ENCODE peak calls at places on chromosomes 4 and X, in five cellular contexts. G, B, V, N and K are unnamed samples.

GRCh38 chr4:20062054-20062453 is 189.7 kb upstream of the SLIT2 start:
- DNase-seq in G (no peak), B (no peak), V (no peak), N (no peak), K (no peak)

GRCh38 chr4:8917868-8918783 is 46.5 kb upstream of the HMX1 start:
- DNase-seq in G (peak; percentile 40), B (peak; percentile 2), V (peak; percentile 62), N (peak; percentile 56), K (peak; percentile 65)

GRCh38 chr4:183335369-183335940 is 13.2 kb upstream of the CLDN24 start:
- DNase-seq in G (peak; percentile 88), B (no peak), V (no peak), N (no peak), K (no peak)

GRCh38 chr4:54498661-54499111 is 159.1 kb upstream of the KIT start:
- DNase-seq in G (peak; percentile 93), B (no peak), V (no peak), N (no peak), K (no peak)

GRCh38 chrX:43703211-43703791 is 47.2 kb downstream of the MAOA start:
- DNase-seq in G (peak; percentile 93), B (no peak), V (no peak), N (no peak), K (no peak)

GRCh38 chr4:84503495-84504437 is 4.7 kb upstream of the NKX6-1 start:
- DNase-seq in G (peak; percentile 62), B (peak; percentile 78), V (no peak), N (no peak), K (no peak)

GRCh38 chr4:7941111-7942018 is 1.7 kb upstream of the AFAP1 start:
- DNase-seq in G (peak; percentile 80), B (no peak), V (no peak), N (no peak), K (no peak)

GRCh38 chr4:1416051-1416947 is 10.1 kb upstream of the NKX1-1 start:
- DNase-seq in G (no peak), B (no peak), V (no peak), N (no peak), K (peak; percentile 23)

GRCh38 chr4:121155893-121156292 is 8.2 kb downstream of the TNIP3 start:
- DNase-seq in G (peak; percentile 68), B (no peak), V (no peak), N (no peak), K (no peak)

GRCh38 chrX:102712967-102713677 is 874 bp downstream of the GPRASP2 start:
- DNase-seq in G (peak; percentile 47), B (peak; percentile 57), V (no peak), N (peak; percentile 10), K (peak; percentile 50)

GRCh38 chr4:61079976-61080375 is 120.2 kb upstream of the ADGRL3 start:
- DNase-seq in G (no peak), B (no peak), V (no peak), N (no peak), K (no peak)

GRCh38 chrX:130118396-130118795 is 8.1 kb upstream of the ELF4 start:
- DNase-seq in G (peak; percentile 91), B (no peak), V (no peak), N (no peak), K (no peak)

GRCh38 chr4:155249036-155249566 is 40.7 kb downstream of the NPY2R start:
- DNase-seq in G (no peak), B (no peak), V (no peak), N (no peak), K (no peak)

GRCh38 chr4:95644417-95644816 is 95.6 kb upstream of the UNC5C start:
- DNase-seq in G (no peak), B (no peak), V (no peak), N (no peak), K (no peak)

GRCh38 chr4:91302120-91302519 is 1001.6 kb upstream of the GRID2 start:
- DNase-seq in G (no peak), B (no peak), V (no peak), N (no peak), K (no peak)

GRCh38 chr4:155745984-155746383 is 12.8 kb upstream of the GUCY1B1 start:
- DNase-seq in G (peak; percentile 29), B (no peak), V (no peak), N (no peak), K (no peak)

GRCh38 chr4:113645771-113646455 is 115.6 kb downstream of the CAMK2D start:
- DNase-seq in G (peak; percentile 87), B (no peak), V (peak; percentile 46), N (no peak), K (no peak)

GRCh38 chrX:37867509-37868153 is 20.3 kb upstream of the DYNLT3 start:
- DNase-seq in G (no peak), B (no peak), V (no peak), N (no peak), K (no peak)

GRCh38 chrX:130994671-130995070 is 63.5 kb upstream of the ARHGAP36 start:
- DNase-seq in G (peak; percentile 33), B (no peak), V (no peak), N (no peak), K (no peak)

GRCh38 chrX:53526999-53527398 is 92.8 kb upstream of the HSD17B10 start:
- DNase-seq in G (no peak), B (no peak), V (no peak), N (no peak), K (no peak)

GRCh38 chrX:48753708-48754107 is 7.8 kb upstream of the GLOD5 start:
- DNase-seq in G (no peak), B (no peak), V (no peak), N (no peak), K (no peak)

GRCh38 chrX:65578346-65578745 is 43.8 kb upstream of the LAS1L start:
- DNase-seq in G (no peak), B (no peak), V (no peak), N (no peak), K (no peak)

GRCh38 chr4:185920171-185920570 is 108.2 kb upstream of the SORBS2 start:
- DNase-seq in G (no peak), B (no peak), V (no peak), N (no peak), K (no peak)

GRCh38 chr4:49032440-49033161 is 46.5 kb downstream of the CWH43 start:
- DNase-seq in G (peak; percentile 35), B (no peak), V (no peak), N (no peak), K (peak; percentile 59)

GRCh38 chrX:23952984-23953907 is 45.4 kb downstream of the CXorf58 start:
- DNase-seq in G (no peak), B (no peak), V (no peak), N (peak; percentile 23), K (no peak)

GRCh38 chr4:17236686-17237085 is 275.2 kb downstream of the QDPR start:
- DNase-seq in G (peak; percentile 74), B (no peak), V (no peak), N (no peak), K (no peak)

GRCh38 chr4:3418029-3418762 is 23.6 kb upstream of the HGFAC start:
- DNase-seq in G (no peak), B (no peak), V (no peak), N (no peak), K (no peak)

GRCh38 chr4:98203406-98204235 is 57.6 kb upstream of the RAP1GDS1 start:
- DNase-seq in G (no peak), B (no peak), V (no peak), N (no peak), K (no peak)

GRCh38 chrX:40420899-40421729 is 159.7 kb upstream of the ATP6AP2 start:
- DNase-seq in G (peak; percentile 57), B (no peak), V (no peak), N (no peak), K (peak; percentile 73)

GRCh38 chr4:104424368-104424921 is 70.2 kb downstream of the CXXC4 start:
- DNase-seq in G (no peak), B (no peak), V (no peak), N (no peak), K (no peak)